ENCODE peak calls at places on chromosomes 11 and 22, in six cellular contexts. J is T-cell; F is choroid plexus epithelial cell; X is fibroblast of the aortic adventitia; H is stimulated activated CD8-positive, alpha-beta memory T cell treated with anti-CD3 and anti-CD28 coated beads, Interleukin-4, amount 100 ng/mL, for 1 hour; P is H9. I is an unnamed sample.

GRCh38 chr11:117438371-117439000 is 110.8 kb downstream of the CEP164 start:
- DNase-seq in X (no peak), F (no peak), H (no peak), J (no peak), P (no peak), I (no peak)

GRCh38 chr11:94326947-94327346 is 22.6 kb downstream of the IZUMO1R start:
- DNase-seq in F (no peak), P (no peak), X (no peak), J (no peak), H (no peak), I (no peak)

GRCh38 chr11:100328626-100329340 is 358.3 kb upstream of the ARHGAP42 start:
- DNase-seq in J (no peak), F (peak; percentile 45), P (peak; percentile 33), X (no peak), H (no peak), I (no peak)

GRCh38 chr11:43575931-43576833 is 104.4 kb upstream of the HSD17B12 start:
- DNase-seq in H (no peak), J (no peak), F (no peak), X (peak; percentile 25), P (no peak), I (no peak)

GRCh38 chr22:27032121-27032761 is 374.9 kb downstream of the MIAT start:
- DNase-seq in H (no peak), P (peak; percentile 82), X (no peak), J (no peak), F (peak; percentile 46), I (no peak)

GRCh38 chr22:22137891-22138290 is 106.7 kb upstream of the VPREB1 start:
- DNase-seq in H (no peak), X (no peak), P (no peak), J (no peak), F (no peak), I (no peak)

GRCh38 chr11:27153136-27153535 is 112.5 kb downstream of the BBOX1 start:
- DNase-seq in F (no peak), H (no peak), J (no peak), P (no peak), X (no peak), I (no peak)

GRCh38 chr11:119585038-119585666 is 143.8 kb downstream of the NECTIN1 start:
- DNase-seq in X (no peak), P (peak; percentile 76), F (peak; percentile 14), J (no peak), H (no peak), I (no peak)

GRCh38 chr11:12248330-12248729 is 129.0 kb upstream of the PARVA start:
- DNase-seq in H (no peak), J (no peak), X (peak; percentile 50), F (peak; percentile 41), P (no peak), I (no peak)

GRCh38 chr11:59560290-59560701 is 49.0 kb downstream of the OR4D9 start:
- DNase-seq in X (peak; percentile 81), H (peak; percentile 61), J (peak; percentile 53), P (peak; percentile 88), F (peak; percentile 84), I (peak; percentile 63)

GRCh38 chr11:8023831-8024555 is 36.9 kb downstream of the EIF3F start:
- DNase-seq in J (no peak), F (no peak), H (no peak), P (peak; percentile 3), X (peak; percentile 56), I (no peak)

GRCh38 chr11:126109941-126110731 is 47.5 kb upstream of the CDON start:
- DNase-seq in F (no peak), P (no peak), X (peak; percentile 40), J (no peak), H (no peak), I (no peak)

GRCh38 chr22:44399196-44399837 is 86.6 kb upstream of the SHISAL1 start:
- DNase-seq in X (no peak), P (peak; percentile 15), J (no peak), H (no peak), F (no peak), I (no peak)

GRCh38 chr11:113048820-113049555 is 87.8 kb downstream of the NCAM1 start:
- DNase-seq in X (peak; percentile 29), H (no peak), F (peak; percentile 41), J (no peak), P (no peak), I (no peak)

GRCh38 chr11:103051986-103052385 is 40.0 kb downstream of the DCUN1D5 start:
- DNase-seq in F (peak; percentile 94), H (no peak), P (no peak), J (no peak), X (no peak), I (no peak)

GRCh38 chr11:74011360-74012071 is 2.6 kb upstream of the UCP3 start:
- DNase-seq in H (no peak), P (no peak), X (peak; percentile 29), F (peak; percentile 78), J (no peak), I (peak; percentile 21)

GRCh38 chr11:1702506-1702905 is 5.5 kb downstream of the KRTAP5-6 start:
- DNase-seq in P (no peak), X (no peak), H (no peak), J (no peak), F (no peak), I (no peak)

GRCh38 chr22:40036591-40037225 is 42.0 kb downstream of the FAM83F start:
- DNase-seq in P (peak; percentile 83), X (peak; percentile 73), F (peak; percentile 88), J (no peak), H (no peak), I (peak; percentile 30)

GRCh38 chr11:59822989-59823566 is 12.5 kb upstream of the MRPL16 start:
- DNase-seq in X (peak; percentile 70), F (peak; percentile 76), H (no peak), P (no peak), J (no peak), I (no peak)

GRCh38 chr11:27205269-27205668 is 157.7 kb downstream of the CCDC34 start:
- DNase-seq in P (no peak), X (no peak), J (no peak), F (no peak), H (no peak), I (no peak)

GRCh38 chr11:99418927-99419707 is 398.4 kb downstream of the CNTN5 start:
- DNase-seq in P (no peak), X (no peak), H (no peak), J (no peak), F (peak; percentile 29), I (no peak)

GRCh38 chr11:2302844-2303626 is 1.2 kb downstream of the TSPAN32 start:
- DNase-seq in H (no peak), X (no peak), F (no peak), P (peak; percentile 11), J (no peak), I (no peak)

GRCh38 chr11:22466809-22467208 is 128.6 kb downstream of the SLC17A6 start:
- DNase-seq in X (peak; percentile 36), P (no peak), H (no peak), J (no peak), F (peak; percentile 48), I (no peak)

GRCh38 chr11:75562836-75563484 is 907 bp downstream of the SERPINH1 start:
- DNase-seq in P (peak; percentile 95), J (no peak), X (peak; percentile 53), F (peak; percentile 72), H (no peak), I (no peak)

GRCh38 chr11:2691991-2692841 is 7.6 kb downstream of the KCNQ1OT1 start:
- DNase-seq in J (no peak), F (peak; percentile 13), H (no peak), X (no peak), P (peak; percentile 67), I (no peak)

GRCh38 chr22:24417901-24418641 is 9.3 kb upstream of the ADORA2A start:
- DNase-seq in P (no peak), J (no peak), H (no peak), X (peak; percentile 19), F (no peak), I (no peak)

GRCh38 chr22:50530857-50531545 is 1.2 kb upstream of the TYMP start:
- DNase-seq in F (peak; percentile 90), X (peak; percentile 83), P (peak; percentile 84), J (peak; percentile 49), H (peak; percentile 73), I (peak; percentile 83)

I was measured in CD4-positive, alpha-beta T cell.